ENCODE peak calls at places on chromosome 12, in six cellular contexts. R is IMR-90, I is neuronal stem cell, W is mesendoderm, Z is trophoblast cell, Y is H1. O is an unnamed sample.

GRCh38 chr12:76680940-76681339 is 83.0 kb upstream of the ZDHHC17 start:
- DNase-seq in I (no peak), R (peak), Z (peak), Y (no peak), W (peak), O (peak)

GRCh38 chr12:53754633-53755261 is 3.0 kb upstream of the CISTR start:
- DNase-seq in W (no peak), I (no peak), Z (no peak), R (peak), Y (no peak), O (peak)

GRCh38 chr12:54431911-54432814 is 13.1 kb upstream of the ITGA5 start:
- DNase-seq in Y (no peak), Z (peak), W (peak), R (peak), I (no peak), O (peak)

GRCh38 chr12:123131291-123131831 is 19.5 kb downstream of the PITPNM2 start:
- DNase-seq in Y (no peak), W (peak), R (no peak), I (no peak), Z (peak), O (peak)

GRCh38 chr12:26264215-26264838 is 69.0 kb downstream of the SSPN start:
- DNase-seq in Z (no peak), Y (no peak), I (no peak), W (no peak), R (no peak), O (no peak)

GRCh38 chr12:98126637-98127335 is 388.6 kb upstream of the TMPO start:
- DNase-seq in W (peak), I (no peak), R (no peak), Y (no peak), Z (no peak), O (no peak)

GRCh38 chr12:76241371-76241770 is 106.8 kb downstream of the BBS10 start:
- DNase-seq in R (peak), Y (no peak), W (no peak), I (no peak), Z (no peak), O (no peak)

GRCh38 chr12:12716151-12716844 is 870 bp upstream of the CDKN1B start:
- DNase-seq in I (no peak), Z (no peak), Y (no peak), W (peak), R (peak), O (peak)

GRCh38 chr12:110846615-110847566 is at the start of gene CCDC63:
- DNase-seq in W (peak), I (peak), R (no peak), Y (peak), Z (peak), O (peak)

GRCh38 chr12:27821259-27821973 is 41.4 kb upstream of the MANSC4 start:
- DNase-seq in Y (peak), R (peak), W (peak), I (peak), Z (peak), O (peak)

GRCh38 chr12:47816646-47817271 is 2.9 kb downstream of the HDAC7 start:
- DNase-seq in Y (no peak), Z (no peak), I (no peak), W (peak), R (no peak), O (no peak)

GRCh38 chr12:132566551-132567131 is 43.7 kb downstream of the LRCOL1 start:
- DNase-seq in W (no peak), Z (no peak), R (no peak), Y (no peak), I (no peak), O (no peak)

GRCh38 chr12:91432079-91432478 is 249.5 kb upstream of the DCN start:
- DNase-seq in R (peak), I (peak), Z (no peak), Y (no peak), W (peak), O (peak)

GRCh38 chr12:104285740-104286537 is 17.6 kb upstream of the EID3 start:
- DNase-seq in R (peak), W (peak), Y (no peak), I (no peak), Z (no peak), O (no peak)

GRCh38 chr12:26614217-26614616 is 218.8 kb downstream of the ITPR2 start:
- DNase-seq in Z (peak), W (peak), R (peak), I (peak), Y (no peak), O (peak)

GRCh38 chr12:104669057-104669770 is 212.5 kb downstream of the CHST11 start:
- DNase-seq in W (peak), Y (no peak), I (peak), R (no peak), Z (no peak), O (peak)

GRCh38 chr12:46205293-46205692 is 63.5 kb downstream of the SLC38A1 start:
- DNase-seq in Z (no peak), I (no peak), R (no peak), W (no peak), Y (no peak), O (no peak)

GRCh38 chr12:74152370-74152769 is 385.3 kb upstream of the ATXN7L3B start:
- DNase-seq in Y (no peak), I (no peak), Z (no peak), W (peak), R (no peak), O (no peak)

GRCh38 chr12:90112668-90113067 is 404.0 kb upstream of the ATP2B1 start:
- DNase-seq in I (no peak), W (no peak), Z (no peak), Y (no peak), R (no peak), O (no peak)

GRCh38 chr12:116136340-116136739 is 141.2 kb downstream of the MED13L start:
- DNase-seq in W (no peak), R (peak), Y (no peak), Z (no peak), I (no peak), O (peak)

GRCh38 chr12:80632835-80633234 is 74.6 kb upstream of the MYF6 start:
- DNase-seq in Z (peak), W (peak), R (no peak), I (peak), Y (peak), O (no peak)

GRCh38 chr12:95625012-95625411 is 73.7 kb upstream of the USP44 start:
- DNase-seq in Z (no peak), R (no peak), I (no peak), Y (no peak), W (no peak), O (no peak)

GRCh38 chr12:91009319-91009950 is 4.7 kb upstream of the EPYC start:
- DNase-seq in Z (no peak), W (no peak), I (no peak), Y (no peak), R (peak), O (no peak)

GRCh38 chr12:62730649-62731377 is 204.1 kb downstream of the PPM1H start:
- DNase-seq in R (peak), I (no peak), Z (no peak), Y (no peak), W (no peak), O (peak)

GRCh38 chr12:62732861-62733427 is 202.0 kb downstream of the PPM1H start:
- DNase-seq in Z (peak), I (no peak), Y (no peak), W (no peak), R (peak), O (peak)

GRCh38 chr12:116138781-116139180 is 138.7 kb downstream of the MED13L start:
- DNase-seq in R (no peak), W (no peak), I (no peak), Z (no peak), Y (no peak), O (no peak)

GRCh38 chr12:120529641-120530314 is 820 bp upstream of the COQ5 start:
- DNase-seq in W (peak), Z (peak), R (peak), Y (no peak), I (peak), O (peak)

GRCh38 chr12:2243275-2243674 is 190.5 kb downstream of the CACNA1C start:
- DNase-seq in W (peak), R (peak), I (no peak), Z (peak), Y (no peak), O (no peak)

GRCh38 chr12:8045952-8046944 is 13.7 kb downstream of the FOXJ2 start:
- DNase-seq in Z (peak), I (peak), Y (no peak), W (peak), R (peak), O (peak)

GRCh38 chr12:11563785-11564739 is 85.4 kb upstream of the ETV6 start:
- DNase-seq in Z (no peak), Y (no peak), R (no peak), W (no peak), I (no peak), O (no peak)

GRCh38 chr12:71439613-71440392 is at the start of gene LGR5:
- DNase-seq in W (peak), I (peak), Y (no peak), R (peak), Z (peak), O (peak)

GRCh38 chr12:71090971-71091370 is 66.8 kb downstream of the TSPAN8 start:
- DNase-seq in R (no peak), Y (no peak), Z (peak), W (no peak), I (no peak), O (no peak)

GRCh38 chr12:124296295-124296915 is 1.5 kb downstream of the RFLNA start:
- DNase-seq in W (peak), R (no peak), Y (no peak), I (no peak), Z (no peak), O (no peak)

GRCh38 chr12:57882575-57882974 is 36.0 kb upstream of the CTDSP2 start:
- DNase-seq in I (no peak), R (no peak), Z (no peak), Y (no peak), W (no peak), O (no peak)

GRCh38 chr12:103268831-103269514 is 226.8 kb downstream of the C12orf42 start:
- DNase-seq in Y (no peak), W (no peak), Z (no peak), R (no peak), I (no peak), O (no peak)

GRCh38 chr12:126156806-126157574 is 1091.8 kb downstream of the AACS start:
- DNase-seq in I (no peak), R (no peak), Z (no peak), Y (peak), W (peak), O (no peak)

GRCh38 chr12:60415361-60415760 is 819.5 kb downstream of the SLC16A7 start:
- DNase-seq in R (peak), W (no peak), I (no peak), Y (no peak), Z (no peak), O (peak)

GRCh38 chr12:108826807-108827721 is 30.3 kb downstream of the SSH1 start:
- DNase-seq in W (no peak), Z (no peak), Y (no peak), R (peak), I (no peak), O (no peak)

GRCh38 chr12:108828774-108829173 is 28.6 kb downstream of the SSH1 start:
- DNase-seq in I (no peak), R (peak), W (no peak), Y (no peak), Z (peak), O (peak)

GRCh38 chr12:108825205-108825950 is 32.0 kb downstream of the SSH1 start:
- DNase-seq in I (no peak), Z (no peak), W (no peak), Y (no peak), R (peak), O (peak)

GRCh38 chr12:108826115-108826806 is 31.1 kb downstream of the SSH1 start:
- DNase-seq in W (peak), Z (peak), I (no peak), Y (no peak), R (peak), O (peak)

GRCh38 chr12:108827941-108828340 is 29.4 kb downstream of the SSH1 start:
- DNase-seq in R (no peak), I (no peak), W (no peak), Z (no peak), Y (no peak), O (no peak)
- H2AK5ac ChIP-seq in R (peak), I (no peak), W (no peak), Z (no peak), Y (peak), O (peak)

GRCh38 chr12:112308652-112309051 is 73.6 kb downstream of the HECTD4 start:
- DNase-seq in Y (no peak), I (no peak), Z (no peak), W (no peak), R (peak), O (no peak)
- H3K4me3 ChIP-seq in Y (no peak), I (no peak), Z (no peak), W (no peak), R (no peak), O (no peak)

GRCh38 chr12:4272014-4272975 is 1.3 kb upstream of the CCND2 start:
- DNase-seq in R (peak), I (peak), Y (no peak), W (peak), Z (no peak), O (peak)
- H2AK5ac ChIP-seq in R (peak), I (peak), Y (no peak), W (no peak), Z (peak), O (no peak)

GRCh38 chr12:64696065-64696741 is 63.0 kb downstream of the GNS start:
- DNase-seq in R (peak), W (no peak), Y (no peak), I (peak), Z (peak), O (peak)
- H3K4me3 ChIP-seq in R (no peak), W (no peak), Y (no peak), I (no peak), Z (no peak), O (no peak)

GRCh38 chr12:94459773-94460593 is at the start of gene CEP83:
- DNase-seq in Z (peak), Y (peak), W (peak), I (peak), R (peak), O (peak)
- H2AK5ac ChIP-seq in Z (peak), Y (no peak), W (no peak), I (no peak), R (peak), O (no peak)

GRCh38 chr12:9668141-9669018 is 1.1 kb upstream of the CLEC2D start:
- DNase-seq in W (no peak), I (no peak), Y (no peak), R (peak), Z (no peak), O (no peak)
- H3K4me3 ChIP-seq in W (no peak), I (no peak), Y (no peak), R (no peak), Z (no peak), O (no peak)

O was measured in mesenchymal stem cell.